ENCODE peak calls at places on chromosomes 6 and 20, in four cellular contexts. F, Y, Q and X are unnamed samples. For H3K4me1 and H3K27me3, the result is how much of the 10 kb centered on the place peaks cover.

GRCh38 chr6:26415791-26416190 is 13.7 kb downstream of the BTN3A1 start:
- DNase-seq in F (no peak), Y (no peak), Q (no peak), X (no peak)

GRCh38 chr6:30136570-30137286 is 788 bp downstream of the TRIM40 start:
- DNase-seq in F (no peak), Y (no peak), Q (no peak), X (no peak)

GRCh38 chr6:113103618-113104390 is 753.3 kb upstream of the MARCKS start:
- DNase-seq in F (peak), Y (no peak), Q (no peak), X (no peak)

GRCh38 chr6:72890671-72891070 is 268.8 kb downstream of the KCNQ5 start:
- DNase-seq in F (no peak), Y (no peak), Q (no peak), X (no peak)

GRCh38 chr20:46299078-46299477 is 9.2 kb downstream of the CDH22 start:
- DNase-seq in F (no peak), Y (no peak), Q (no peak), X (no peak)

GRCh38 chr6:73610444-73611275 is 43.1 kb downstream of the SLC17A5 start:
- DNase-seq in F (peak), Y (no peak), Q (no peak), X (no peak)

GRCh38 chr6:22627644-22628043 is 58.3 kb downstream of the HDGFL1 start:
- DNase-seq in F (no peak), Y (no peak), Q (no peak), X (no peak)

GRCh38 chr6:149890629-149891045 is 7.3 kb downstream of the RAET1E start:
- DNase-seq in F (no peak), Y (no peak), Q (no peak), X (no peak)

GRCh38 chr20:46057856-46058655 is 29.0 kb downstream of the SLC12A5 start:
- DNase-seq in F (peak), Y (peak), Q (no peak), X (peak)

GRCh38 chr6:105346052-105346451 is 56.8 kb downstream of the PREP start:
- DNase-seq in F (peak), Y (no peak), Q (no peak), X (no peak)

DNA sequence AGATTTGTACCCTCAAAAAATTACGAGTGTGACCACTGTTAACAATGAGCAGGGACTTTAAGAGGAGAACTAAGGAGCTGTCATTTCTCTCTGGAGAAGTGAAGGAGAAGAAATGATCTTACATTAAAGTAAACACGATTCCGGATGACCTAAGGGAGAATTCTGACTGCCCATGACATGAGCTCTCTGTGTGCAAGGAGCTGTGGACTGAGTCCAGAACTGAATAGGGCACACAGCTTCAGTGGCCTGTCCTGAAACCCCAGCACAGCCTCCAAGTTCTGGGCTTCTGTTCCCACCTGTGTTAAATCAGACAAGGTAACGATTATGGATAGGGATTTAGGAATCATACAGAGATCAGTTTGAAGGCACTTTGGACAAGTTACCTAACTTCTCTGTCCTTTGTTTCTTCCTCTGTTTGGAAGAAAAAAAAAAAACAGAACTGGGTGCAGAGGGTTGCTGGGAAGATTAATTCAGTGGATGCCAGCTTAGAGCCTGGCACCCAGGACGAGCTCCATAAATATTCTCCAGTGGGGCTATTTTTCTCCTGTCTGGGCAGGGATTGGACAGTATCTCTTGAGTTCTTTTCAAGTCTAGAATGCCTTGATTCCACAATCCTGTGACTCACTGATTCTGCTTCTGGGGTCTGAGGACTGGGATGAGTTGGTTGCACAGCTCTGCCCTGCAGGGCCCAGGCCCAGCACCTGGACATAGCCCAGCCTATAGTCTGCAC is 65.7 kb downstream of the MRPL14 start:
- DNase-seq in F (peak), Y (no peak), Q (no peak), X (no peak)
- H3K4me1 ChIP-seq in F (half or more), Y (under half), Q (under half), X (half or more)

GRCh38 chr6:126176266-126176665 is 163.6 kb upstream of the CENPW start:
- DNase-seq in F (peak), Y (no peak), Q (no peak), X (no peak)
- TF ChIP-seq CTCF in F (no peak), Y (no peak), Q (no peak), X (no peak)

DNA sequence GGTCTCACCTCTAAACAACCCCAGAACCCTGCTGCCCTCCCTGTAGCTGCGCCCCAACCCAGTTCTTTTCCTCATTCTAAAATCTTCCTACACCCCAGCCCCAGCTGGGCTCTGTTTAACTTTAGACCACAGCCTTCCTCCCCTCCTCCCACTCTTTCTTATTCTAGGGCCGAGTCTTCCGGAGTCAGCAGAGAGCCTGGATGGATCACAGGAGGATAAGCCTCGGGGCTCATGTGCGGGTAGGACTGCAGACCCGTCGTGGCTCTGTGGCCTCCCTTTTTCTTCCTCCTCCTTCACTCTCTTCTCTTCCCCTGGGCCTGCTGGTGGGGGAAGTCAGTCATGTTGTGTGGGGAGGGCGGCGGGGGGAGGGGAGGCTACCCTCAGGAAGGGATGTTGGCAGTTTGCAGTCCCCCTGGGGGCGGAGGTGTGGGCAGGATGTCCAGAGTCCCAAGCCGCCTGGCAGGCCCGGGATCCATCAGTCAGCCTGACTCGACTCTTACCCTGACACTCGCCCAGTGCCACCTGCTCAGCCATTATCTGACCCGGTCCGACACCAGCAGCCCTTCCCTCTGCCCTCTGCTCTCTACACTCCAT is 8.1 kb downstream of the CAPN11 start:
- DNase-seq in F (no peak), Y (no peak), Q (no peak), X (no peak)
- H3K27me3 ChIP-seq in F (under half), Y (under half), Q (under half), X (under half)

GRCh38 chr6:139498715-139499114 is 124.3 kb upstream of the CITED2 start:
- DNase-seq in F (no peak), Y (no peak), Q (no peak), X (no peak)

GRCh38 chr6:139500977-139501376 is 126.5 kb upstream of the CITED2 start:
- DNase-seq in F (no peak), Y (no peak), Q (no peak), X (no peak)

GRCh38 chr6:139494376-139495025 is 120.1 kb upstream of the CITED2 start:
- DNase-seq in F (no peak), Y (no peak), Q (no peak), X (no peak)

GRCh38 chr6:139496654-139497343 is 122.4 kb upstream of the CITED2 start:
- DNase-seq in F (no peak), Y (no peak), Q (no peak), X (no peak)

GRCh38 chr6:139497344-139497961 is 123.0 kb upstream of the CITED2 start:
- DNase-seq in F (no peak), Y (no peak), Q (no peak), X (no peak)
- H3K4me1 ChIP-seq in F (under half), Y (under half), Q (under half), X (under half)

DNA sequence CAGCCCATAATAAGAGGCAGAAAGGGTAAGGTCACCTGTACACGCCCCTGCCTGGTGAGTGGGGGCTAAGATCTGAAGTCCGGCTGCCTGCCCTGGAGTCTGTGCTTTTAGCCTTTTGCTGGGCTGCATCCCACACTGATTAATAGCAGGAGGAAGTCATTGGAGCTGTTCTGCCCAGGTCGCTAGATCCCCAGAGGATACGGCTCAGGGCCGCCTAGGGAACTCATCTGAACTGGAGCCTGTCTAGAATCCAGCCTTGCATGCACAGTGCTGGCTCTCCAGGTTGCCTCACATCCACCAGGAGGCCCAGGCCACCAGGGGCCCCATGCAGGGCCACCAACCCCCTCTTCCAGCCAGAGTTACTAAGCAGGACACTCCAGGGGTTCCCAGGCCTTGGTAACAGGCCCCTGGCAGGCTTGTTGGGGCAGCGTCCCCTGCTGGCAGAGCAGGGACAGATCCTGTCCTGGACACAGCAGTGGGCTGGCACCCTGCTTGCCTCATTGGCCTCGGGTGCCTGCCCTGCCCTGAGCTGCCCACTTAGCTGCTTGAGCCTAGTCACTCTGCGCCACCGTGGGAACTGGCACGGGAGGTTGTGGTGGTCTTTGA is 35.3 kb downstream of the EFCAB8 start:
- DNase-seq in F (no peak), Y (no peak), Q (no peak), X (no peak)
- TF ChIP-seq CTCF in F (peak), Y (no peak), Q (no peak), X (no peak)

GRCh38 chr20:19251506-19251905 is 39.1 kb downstream of the SLC24A3 start:
- DNase-seq in F (no peak), Y (no peak), Q (no peak), X (no peak)
- H3K27me3 ChIP-seq in F (under half), Y (under half), Q (under half), X (under half)

GRCh38 chr6:13274707-13275434 is 53.5 kb downstream of the TBC1D7 start:
- DNase-seq in F (no peak), Y (no peak), Q (no peak), X (no peak)

GRCh38 chr6:13275435-13275989 is 52.8 kb downstream of the TBC1D7 start:
- DNase-seq in F (no peak), Y (no peak), Q (no peak), X (no peak)

GRCh38 chr6:13273931-13274706 is 54.2 kb downstream of the TBC1D7 start:
- DNase-seq in F (no peak), Y (no peak), Q (no peak), X (no peak)

GRCh38 chr6:13272131-13273046 is 55.9 kb downstream of the TBC1D7 start:
- DNase-seq in F (peak), Y (no peak), Q (peak), X (peak)

GRCh38 chr6:13273202-13273930 is 55.0 kb downstream of the TBC1D7 start:
- DNase-seq in F (peak), Y (no peak), Q (no peak), X (no peak)
- H3K4me1 ChIP-seq in F (under half), Y (under half), Q (under half), X (under half)

DNA sequence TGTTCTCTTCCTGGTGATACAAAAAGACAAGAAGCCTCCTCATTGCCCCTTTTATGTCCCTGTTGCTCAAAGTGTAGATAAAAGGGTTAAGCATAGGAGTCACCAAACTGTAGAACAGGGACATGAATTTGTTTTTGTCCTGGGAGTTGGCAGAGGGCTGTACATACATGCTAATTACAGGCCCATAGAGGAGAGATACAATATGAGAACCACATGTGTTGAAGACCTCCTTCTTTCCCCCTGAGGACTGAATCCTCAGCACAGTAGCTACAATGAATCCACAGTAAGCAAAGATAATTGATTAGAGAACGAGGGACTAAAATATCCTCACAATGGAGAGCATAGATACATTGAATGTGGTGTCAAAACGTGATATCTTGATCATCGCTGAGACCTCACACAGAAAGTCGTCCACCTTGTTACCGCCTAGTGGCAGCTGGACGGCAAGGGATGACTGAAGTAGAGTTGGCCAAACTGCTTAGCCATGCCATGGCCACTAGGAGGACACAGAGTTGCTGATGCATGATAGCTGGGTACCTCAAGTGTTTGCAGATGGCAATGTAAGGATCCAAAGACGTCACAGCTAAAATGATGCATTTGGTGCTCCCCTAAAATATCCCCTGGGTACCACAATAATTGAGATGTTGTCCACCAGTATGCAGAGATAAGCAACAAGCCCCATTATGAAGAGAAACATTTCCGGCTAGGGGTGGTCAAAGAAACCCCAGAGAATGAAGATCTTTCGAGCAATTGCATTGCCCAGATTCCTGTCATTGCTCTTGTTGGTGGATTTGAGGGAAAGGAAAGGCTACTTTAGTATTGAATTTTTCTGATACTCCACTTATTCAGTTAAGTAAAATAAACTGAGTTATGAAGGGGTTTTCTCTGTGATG is 15.0 kb downstream of the OR2B3 start:
- DNase-seq in F (peak), Y (no peak), Q (no peak), X (no peak)
- TF ChIP-seq CTCF in F (no peak), Y (no peak), Q (no peak), X (no peak)

GRCh38 chr6:108801331-108801730 is 46.9 kb upstream of the ARMC2 start:
- DNase-seq in F (no peak), Y (no peak), Q (no peak), X (no peak)
- H3K27me3 ChIP-seq in F (under half), Y (under half), Q (under half), X (under half)